ENCODE peak calls at places on chromosome 17, in seven cellular contexts. Q is GM12878, J is GM23338, G is HCT116, H is sigmoid colon, O is HL-60, W is breast epithelium. U is an unnamed sample.

GRCh38 chr17:48163809-48164208 is 56.2 kb downstream of the SNX11 start:
- DNase-seq in Q (no peak), J (no peak), G (no peak), H (no peak), O (no peak), W (no peak), U (no peak)

GRCh38 chr17:19996502-19996901 is 12.7 kb upstream of the SPECC1 start:
- DNase-seq in Q (no peak), J (peak; percentile 43), G (no peak), H (no peak), O (no peak), W (no peak), U (no peak)

GRCh38 chr17:45973943-45974859 is 24.8 kb upstream of the STH start:
- DNase-seq in Q (no peak), J (no peak), G (no peak), H (no peak), O (no peak), W (no peak), U (no peak)

GRCh38 chr17:63932008-63932561 is at the start of gene CD79B:
- DNase-seq in Q (no peak), J (no peak), G (no peak), H (no peak), O (no peak), W (no peak), U (no peak)

GRCh38 chr17:53336281-53336680 is 486.4 kb upstream of the KIF2B start:
- DNase-seq in Q (no peak), J (no peak), G (no peak), H (no peak), O (no peak), W (no peak), U (no peak)

GRCh38 chr17:39576187-39576586 is 31.5 kb downstream of the NEUROD2 start:
- DNase-seq in Q (no peak), J (peak; percentile 83), G (peak; percentile 6), H (no peak), O (no peak), W (no peak), U (no peak)

GRCh38 chr17:42720996-42721583 is 23.8 kb downstream of the EZH1 start:
- DNase-seq in Q (no peak), J (peak; percentile 87), G (peak; percentile 46), H (no peak), O (peak; percentile 24), W (no peak), U (no peak)

GRCh38 chr17:8918811-8919210 is 46.7 kb downstream of the PIK3R5 start:
- DNase-seq in Q (no peak), J (no peak), G (no peak), H (no peak), O (no peak), W (no peak), U (no peak)

GRCh38 chr17:49252148-49252682 is 21.6 kb upstream of the PHOSPHO1 start:
- DNase-seq in Q (no peak), J (no peak), G (no peak), H (no peak), O (peak; percentile 90), W (no peak), U (no peak)

GRCh38 chr17:35299108-35299507 is 56.2 kb downstream of the SLFN5 start:
- DNase-seq in Q (no peak), J (peak; percentile 6), G (no peak), H (no peak), O (no peak), W (peak; percentile 75), U (no peak)

GRCh38 chr17:55549140-55549539 is 37.9 kb upstream of the SMIM36 start:
- DNase-seq in Q (no peak), J (peak; percentile 69), G (peak; percentile 40), H (no peak), O (no peak), W (no peak), U (no peak)

GRCh38 chr17:43671075-43671692 is 9.5 kb upstream of the MEOX1 start:
- DNase-seq in Q (peak; percentile 53), J (no peak), G (no peak), H (no peak), O (no peak), W (no peak), U (peak; percentile 65)

GRCh38 chr17:68600881-68601564 is at the start of gene FAM20A:
- DNase-seq in Q (no peak), J (peak; percentile 53), G (no peak), H (no peak), O (no peak), W (no peak), U (no peak)

DNA sequence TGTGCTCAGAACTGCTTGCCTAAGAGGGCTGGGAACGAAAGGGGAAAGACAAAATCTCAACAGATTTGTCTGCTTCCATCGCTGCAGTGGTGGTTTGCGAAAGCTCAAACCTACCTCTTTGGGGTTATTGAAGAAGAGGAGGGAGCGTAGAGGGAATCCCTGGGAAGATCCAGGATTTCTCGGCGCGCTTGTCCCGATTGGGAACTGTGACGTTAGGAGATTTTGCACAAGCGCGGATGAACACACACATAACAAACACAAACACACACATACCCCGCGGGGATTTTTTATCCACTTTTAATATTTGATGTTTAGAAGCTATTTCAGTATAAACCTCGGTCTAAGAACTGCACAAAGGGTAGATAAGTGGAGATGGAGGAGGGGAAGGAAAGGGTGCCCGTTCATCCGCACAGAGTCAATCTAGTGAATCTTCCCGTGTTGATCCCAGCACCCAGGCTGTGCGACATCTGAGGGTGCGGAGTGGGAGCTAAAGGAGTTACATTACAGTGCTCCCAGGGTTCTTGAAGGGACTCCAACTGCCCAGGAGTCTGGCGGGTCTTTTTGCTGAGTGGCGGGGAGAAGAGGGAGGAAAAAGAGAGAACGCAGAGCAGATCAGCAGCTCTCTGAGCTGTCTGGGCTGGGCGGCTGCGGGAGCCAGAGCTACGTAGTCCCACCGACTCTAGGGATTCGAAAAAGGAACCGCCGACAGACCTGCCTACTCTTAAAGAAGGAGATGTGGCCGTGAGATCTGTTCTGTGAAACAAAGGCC is 1.5 kb upstream of the CA10 start:
- DNase-seq in Q (no peak), J (peak; percentile 34), G (no peak), H (no peak), O (no peak), W (no peak), U (no peak)
- TF ChIP-seq POLR2AphosphoS5 in Q (no peak), J (no peak), G (no peak), H (no peak), O (no peak), W (no peak), U (no peak)

GRCh38 chr17:81329279-81329926 is 34.3 kb upstream of the SLC38A10 start:
- DNase-seq in Q (no peak), J (peak; percentile 68), G (peak; percentile 91), H (peak; percentile 97), O (peak; percentile 78), W (peak; percentile 89), U (no peak)
- TF ChIP-seq POLR2AphosphoS5 in Q (no peak), J (no peak), G (peak; percentile 92), H (peak; percentile 16), O (no peak), W (peak; percentile 34), U (no peak)

GRCh38 chr17:1684307-1685189 is at the start of gene PRPF8:
- DNase-seq in Q (peak; percentile 95), J (peak; percentile 98), G (peak; percentile 92), H (peak; percentile 99), O (peak; percentile 84), W (peak; percentile 98), U (peak; percentile 70)
- TF ChIP-seq POLR2AphosphoS5 in Q (peak; percentile 96), J (peak; percentile 92), G (peak; percentile 95), H (peak; percentile 100), O (peak; percentile 80), W (peak; percentile 99), U (peak; percentile 85)

DNA sequence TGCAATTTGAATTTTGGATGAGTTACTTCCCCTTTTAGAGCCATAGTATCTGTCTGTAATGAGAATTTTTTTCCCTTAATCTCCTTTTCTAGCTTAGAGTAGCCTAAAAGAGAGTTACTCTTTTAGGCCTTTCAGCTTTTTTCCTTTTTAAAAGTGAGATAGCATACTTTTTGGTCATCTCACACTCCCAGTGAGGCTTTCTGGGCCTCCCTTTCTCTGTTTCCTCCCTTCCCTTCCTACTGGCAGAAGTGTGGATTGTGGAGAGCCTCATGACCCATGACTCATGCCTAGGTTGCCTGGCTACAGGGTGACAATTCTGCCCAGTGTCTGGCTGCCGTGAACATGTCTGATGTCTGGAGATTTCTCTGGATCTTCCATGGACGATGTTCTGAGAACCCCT is 15.2 kb downstream of the KRT23 start:
- DNase-seq in Q (no peak), J (no peak), G (no peak), H (peak; percentile 71), O (no peak), W (peak; percentile 40), U (no peak)
- TF ChIP-seq POLR2AphosphoS5 in Q (no peak), J (no peak), G (no peak), H (no peak), O (no peak), W (no peak), U (no peak)

GRCh38 chr17:72984145-72984924 is 108.2 kb downstream of the SLC39A11 start:
- DNase-seq in Q (no peak), J (no peak), G (peak; percentile 84), H (no peak), O (no peak), W (no peak), U (no peak)
- TF ChIP-seq POLR2AphosphoS5 in Q (no peak), J (no peak), G (peak; percentile 23), H (no peak), O (no peak), W (no peak), U (no peak)

GRCh38 chr17:75032896-75033294 is 13.9 kb downstream of the ATP5PD start:
- DNase-seq in Q (no peak), J (no peak), G (no peak), H (no peak), O (no peak), W (peak; percentile 32), U (no peak)

GRCh38 chr17:75030161-75030560 is 16.6 kb downstream of the ATP5PD start:
- DNase-seq in Q (no peak), J (no peak), G (no peak), H (no peak), O (no peak), W (no peak), U (no peak)

GRCh38 chr17:75034236-75034908 is 12.4 kb downstream of the ATP5PD start:
- DNase-seq in Q (peak; percentile 88), J (peak; percentile 92), G (peak; percentile 93), H (peak; percentile 95), O (peak; percentile 75), W (peak; percentile 90), U (no peak)

GRCh38 chr17:75033346-75034235 is 13.2 kb downstream of the ATP5PD start:
- DNase-seq in Q (peak; percentile 83), J (peak; percentile 96), G (peak; percentile 94), H (peak; percentile 97), O (peak; percentile 77), W (peak; percentile 97), U (peak; percentile 84)

GRCh38 chr17:75031972-75032895 is 14.5 kb downstream of the ATP5PD start:
- DNase-seq in Q (no peak), J (peak; percentile 63), G (peak; percentile 38), H (peak; percentile 93), O (no peak), W (peak; percentile 77), U (no peak)
- TF ChIP-seq POLR2AphosphoS5 in Q (no peak), J (no peak), G (no peak), H (no peak), O (no peak), W (no peak), U (no peak)

U was measured in SK-N-MC.